ENCODE peak calls at places on chromosome 14, in five cellular contexts. L is cardiac fibroblast; I is GM12865; Z is CD8-positive, alpha-beta T cell; N is neural progenitor cell. E is an unnamed sample.

GRCh38 chr14:90624732-90625444 is 191.3 kb downstream of the TTC7B start:
- DNase-seq in Z (no peak), N (peak; percentile 68), I (no peak), L (no peak), E (peak; percentile 18)

GRCh38 chr14:54498579-54498978 is 9.8 kb upstream of the GMFB start:
- DNase-seq in Z (no peak), I (no peak), N (no peak), L (no peak), E (no peak)

GRCh38 chr14:104953896-104954656 is 24.1 kb downstream of the AHNAK2 start:
- DNase-seq in L (no peak), Z (no peak), N (no peak), I (no peak), E (no peak)

GRCh38 chr14:58832010-58832409 is 194.2 kb downstream of the DACT1 start:
- DNase-seq in I (no peak), N (no peak), L (no peak), Z (no peak), E (no peak)

GRCh38 chr14:72404106-72404774 is 472.0 kb downstream of the RGS6 start:
- DNase-seq in Z (no peak), I (no peak), L (no peak), N (no peak), E (no peak)

GRCh38 chr14:71117839-71118743 is 210.8 kb downstream of the PCNX1 start:
- DNase-seq in L (peak; percentile 97), I (peak; percentile 39), N (no peak), Z (no peak), E (peak; percentile 89)

GRCh38 chr14:80872645-80873044 is 68.9 kb downstream of the CEP128 start:
- DNase-seq in L (peak; percentile 16), I (no peak), Z (no peak), N (no peak), E (peak; percentile 2)

GRCh38 chr14:101788016-101788695 is 26.6 kb downstream of the PPP2R5C start:
- DNase-seq in L (no peak), I (no peak), Z (no peak), N (no peak), E (peak; percentile 24)

GRCh38 chr14:34833545-34834523 is 41.3 kb downstream of the BAZ1A start:
- DNase-seq in N (no peak), I (peak; percentile 26), L (peak; percentile 18), Z (no peak), E (no peak)

GRCh38 chr14:56004807-56005579 is 113.2 kb upstream of the PELI2 start:
- DNase-seq in Z (peak; percentile 3), N (peak; percentile 44), L (peak; percentile 86), I (peak; percentile 69), E (peak; percentile 85)

GRCh38 chr14:94391284-94391914 is 3.0 kb upstream of the SERPINA1 start:
- DNase-seq in I (no peak), L (no peak), Z (no peak), N (no peak), E (no peak)
- TF ChIP-seq CTCF in I (no peak), L (no peak), Z (no peak), N (no peak), E (no peak)

GRCh38 chr14:45610303-45610702 is 357.3 kb upstream of the MIS18BP1 start:
- DNase-seq in L (peak; percentile 29), I (peak; percentile 7), Z (no peak), N (peak; percentile 39), E (peak; percentile 9)
- TF ChIP-seq CTCF in L (peak; percentile 13), I (no peak), Z (no peak), N (peak; percentile 51), E (peak; percentile 17)

DNA sequence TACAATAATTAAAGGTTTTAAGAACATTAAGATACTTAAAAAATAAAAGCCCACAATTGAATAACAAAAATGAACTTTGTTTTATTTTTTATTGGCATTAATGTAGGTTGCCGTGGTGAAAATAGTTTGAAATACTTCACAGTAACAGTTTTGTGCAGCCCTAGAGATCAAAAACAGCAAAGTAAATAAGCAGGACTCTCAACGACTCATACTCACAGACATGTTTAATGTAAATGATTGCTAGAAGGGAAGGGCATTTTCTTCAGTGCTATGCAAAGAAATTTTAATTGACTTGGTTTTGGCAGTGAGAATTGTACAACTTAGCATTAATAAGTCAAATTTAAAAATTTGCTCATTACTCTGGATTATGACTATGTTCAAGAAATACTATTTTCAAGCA is 16.0 kb downstream of the TRMT5 start:
- DNase-seq in I (no peak), N (no peak), Z (no peak), L (no peak), E (peak; percentile 41)
- TF ChIP-seq CTCF in I (no peak), N (no peak), Z (no peak), L (no peak), E (no peak)

DNA sequence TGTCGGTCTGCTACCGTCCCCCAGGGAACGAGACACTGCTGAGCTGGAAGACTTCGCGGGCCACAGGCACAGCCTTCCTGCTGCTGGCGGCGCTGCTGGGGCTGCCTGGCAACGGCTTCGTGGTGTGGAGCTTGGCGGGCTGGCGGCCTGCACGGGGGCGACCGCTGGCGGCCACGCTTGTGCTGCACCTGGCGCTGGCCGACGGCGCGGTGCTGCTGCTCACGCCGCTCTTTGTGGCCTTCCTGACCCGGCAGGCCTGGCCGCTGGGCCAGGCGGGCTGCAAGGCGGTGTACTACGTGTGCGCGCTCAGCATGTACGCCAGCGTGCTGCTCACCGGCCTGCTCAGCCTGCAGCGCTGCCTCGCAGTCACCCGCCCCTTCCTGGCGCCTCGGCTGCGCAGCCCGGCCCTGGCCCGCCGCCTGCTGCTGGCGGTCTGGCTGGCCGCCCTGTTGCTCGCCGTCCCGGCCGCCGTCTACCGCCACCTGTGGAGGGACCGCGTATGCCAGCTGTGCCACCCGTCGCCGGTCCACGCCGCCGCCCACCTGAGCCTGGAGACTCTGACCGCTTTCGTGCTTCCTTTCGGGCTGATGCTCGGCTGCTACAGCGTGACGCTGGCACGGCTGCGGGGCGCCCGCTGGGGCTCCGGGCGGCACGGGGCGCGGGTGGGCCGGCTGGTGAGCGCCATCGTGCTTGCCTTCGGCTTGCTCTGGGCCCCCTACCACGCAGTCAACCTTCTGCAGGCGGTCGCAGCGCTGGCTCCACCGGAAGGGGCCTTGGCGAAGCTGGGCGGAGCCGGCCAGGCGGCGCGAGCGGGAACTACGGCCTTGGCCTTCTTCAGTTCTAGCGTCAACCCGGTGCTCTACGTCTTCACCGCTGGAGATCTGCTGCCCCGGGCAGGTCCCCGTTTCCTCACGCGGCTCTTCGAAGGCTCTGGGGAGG is at the start of gene LTB4R:
- DNase-seq in I (peak; percentile 87), Z (peak; percentile 55), L (peak; percentile 76), N (no peak), E (peak; percentile 69)
- TF ChIP-seq CTCF in I (peak; percentile 41), Z (no peak), L (no peak), N (no peak), E (no peak)

GRCh38 chr14:76872796-76873432 is 46.7 kb downstream of the LRRC74A start:
- DNase-seq in L (peak; percentile 58), N (peak; percentile 76), I (peak; percentile 59), Z (peak; percentile 58), E (peak; percentile 44)

GRCh38 chr14:76866469-76866868 is 40.3 kb downstream of the LRRC74A start:
- DNase-seq in L (no peak), I (no peak), N (no peak), Z (no peak), E (no peak)

GRCh38 chr14:76867536-76868452 is 41.6 kb downstream of the LRRC74A start:
- DNase-seq in Z (peak; percentile 35), L (no peak), I (peak; percentile 24), N (no peak), E (no peak)

GRCh38 chr14:76868453-76869170 is 42.4 kb downstream of the LRRC74A start:
- DNase-seq in Z (no peak), I (no peak), N (no peak), L (no peak), E (no peak)

GRCh38 chr14:76870146-76870545 is 43.9 kb downstream of the LRRC74A start:
- DNase-seq in I (peak; percentile 36), N (peak; percentile 58), L (peak; percentile 8), Z (no peak), E (no peak)
- TF ChIP-seq CTCF in I (peak; percentile 18), N (peak; percentile 47), L (peak; percentile 16), Z (no peak), E (no peak)

DNA sequence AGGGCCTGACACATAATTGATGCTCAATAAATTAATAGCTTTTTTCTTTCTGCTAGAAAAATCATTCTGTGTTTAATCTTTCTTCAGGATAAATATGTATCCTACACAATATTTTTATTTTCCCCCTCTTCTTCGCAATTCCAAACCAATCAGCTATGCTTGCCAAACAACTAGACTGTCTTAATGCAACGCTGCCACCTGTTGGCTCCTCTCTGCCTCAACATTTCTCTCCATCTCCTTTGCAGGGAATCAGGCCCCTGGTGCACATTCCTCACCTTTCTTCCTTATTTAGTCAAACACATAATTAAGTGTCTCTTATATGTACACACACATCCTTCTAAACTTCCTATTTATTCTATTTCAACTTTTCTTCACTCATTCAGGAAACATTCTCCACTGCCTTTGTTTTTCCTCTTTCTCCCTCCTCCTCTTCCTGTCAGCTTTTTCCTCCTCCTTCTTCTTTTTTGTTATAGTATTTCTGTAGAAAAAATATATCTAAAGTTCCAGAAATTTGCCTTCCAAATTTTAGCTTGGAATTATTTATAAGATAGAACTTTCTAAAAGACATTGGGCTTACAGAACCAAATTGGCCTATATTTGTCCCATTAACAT is 406.0 kb downstream of the PRKD1 start:
- DNase-seq in N (peak; percentile 62), I (peak; percentile 6), Z (no peak), L (peak; percentile 52), E (peak; percentile 40)
- TF ChIP-seq CTCF in N (peak; percentile 76), I (peak; percentile 14), Z (no peak), L (peak; percentile 56), E (peak; percentile 69)

DNA sequence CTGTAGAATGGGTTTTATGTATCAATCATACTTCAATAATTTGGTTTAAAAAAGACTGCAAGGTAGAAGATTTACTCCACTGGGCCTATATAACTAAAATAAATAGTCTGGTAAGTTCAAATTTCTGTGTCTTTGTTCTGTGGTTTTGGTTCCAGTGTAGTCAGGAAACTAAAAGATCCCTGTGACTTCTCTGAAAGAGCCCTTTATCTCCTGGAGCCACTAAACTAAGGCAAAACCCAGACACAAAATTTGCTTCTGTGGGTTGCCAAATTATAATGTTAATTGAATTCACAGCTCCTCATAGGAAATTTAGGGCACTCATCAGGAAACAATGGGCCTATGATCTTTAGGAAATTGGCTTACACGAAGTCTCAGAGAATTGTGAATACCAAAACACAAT is 1038.4 kb downstream of the GALC start:
- DNase-seq in N (no peak), L (no peak), Z (no peak), I (no peak), E (no peak)
- TF ChIP-seq CTCF in N (no peak), L (no peak), Z (no peak), I (no peak), E (no peak)

GRCh38 chr14:106378191-106378590 is 851.8 kb downstream of the TMEM121 start:
- DNase-seq in Z (peak; percentile 9), N (no peak), L (no peak), I (no peak), E (no peak)

GRCh38 chr14:106372870-106373657 is 846.7 kb downstream of the TMEM121 start:
- DNase-seq in N (no peak), Z (peak; percentile 64), L (peak; percentile 8), I (peak; percentile 80), E (no peak)

GRCh38 chr14:106380740-106381139 is 854.4 kb downstream of the TMEM121 start:
- DNase-seq in Z (no peak), I (no peak), L (no peak), N (no peak), E (no peak)

DNA sequence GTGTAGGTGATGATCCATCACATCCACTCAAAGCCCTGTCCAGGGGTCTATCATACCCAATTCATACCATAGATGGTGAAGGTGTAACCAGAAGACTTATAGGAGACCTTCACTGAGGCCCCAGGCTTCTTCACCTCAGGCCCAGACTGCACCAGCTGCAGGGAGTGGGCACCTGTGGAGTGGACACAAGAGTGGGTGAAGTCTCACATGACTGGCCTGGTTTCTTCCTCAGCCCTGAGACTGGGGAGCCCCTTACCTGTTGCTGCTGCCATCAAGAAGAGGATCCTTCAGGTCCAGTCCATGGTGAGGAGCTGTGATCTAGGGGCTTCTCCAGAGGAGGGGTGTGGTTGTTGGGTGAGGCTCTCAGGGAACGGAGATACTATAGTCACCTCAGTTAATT is 851.0 kb downstream of the TMEM121 start:
- DNase-seq in N (no peak), I (no peak), L (no peak), Z (no peak), E (no peak)
- TF ChIP-seq CTCF in N (no peak), I (no peak), L (no peak), Z (no peak), E (no peak)